ENCODE peak calls at places on chromosome 10, in five cellular contexts. S is heart right ventricle, C is neural progenitor cell, H is astrocyte of the spinal cord, M is transverse colon. I is an unnamed sample.

GRCh38 chr10:4981722-4982471 is 18.7 kb downstream of the AKR1C1 start:
- DNase-seq in S (no peak), C (peak), H (peak), M (peak), I (peak)

GRCh38 chr10:63247771-63248170 is 114.6 kb downstream of the NRBF2 start:
- DNase-seq in S (no peak), C (no peak), H (peak), M (no peak), I (no peak)

GRCh38 chr10:91525939-91526712 is 106.7 kb downstream of the PPP1R3C start:
- DNase-seq in S (no peak), C (no peak), H (no peak), M (no peak), I (no peak)

GRCh38 chr10:99914236-99914635 is 95.5 kb downstream of the DNMBP start:
- DNase-seq in S (no peak), C (peak), H (no peak), M (no peak), I (no peak)

GRCh38 chr10:107546986-107547385 is 382.5 kb upstream of the SORCS1 start:
- DNase-seq in S (no peak), C (no peak), H (no peak), M (no peak), I (no peak)

GRCh38 chr10:35545878-35546631 is 59.1 kb upstream of the GJD4 start:
- DNase-seq in S (no peak), C (no peak), H (peak), M (no peak), I (peak)

GRCh38 chr10:93752761-93753160 is 5.0 kb upstream of the LGI1 start:
- DNase-seq in S (no peak), C (peak), H (peak), M (no peak), I (peak)

GRCh38 chr10:75181073-75181472 is 29.5 kb upstream of the VDAC2 start:
- DNase-seq in S (no peak), C (no peak), H (no peak), M (no peak), I (no peak)

GRCh38 chr10:26860026-26860541 is 674 bp downstream of the ABI1 start:
- DNase-seq in S (peak), C (peak), H (peak), M (peak), I (peak)

GRCh38 chr10:98030093-98030821 is at the start of gene CRTAC1:
- DNase-seq in S (peak), C (peak), H (peak), M (peak), I (no peak)

GRCh38 chr10:98029149-98030092 is 1.0 kb downstream of the CRTAC1 start:
- DNase-seq in S (no peak), C (peak), H (no peak), M (no peak), I (no peak)

GRCh38 chr10:98030991-98031431 is 590 bp upstream of the CRTAC1 start:
- DNase-seq in S (no peak), C (peak), H (no peak), M (no peak), I (no peak)

GRCh38 chr10:98031440-98031839 is 1.0 kb upstream of the CRTAC1 start:
- DNase-seq in S (no peak), C (no peak), H (no peak), M (no peak), I (no peak)

DNA sequence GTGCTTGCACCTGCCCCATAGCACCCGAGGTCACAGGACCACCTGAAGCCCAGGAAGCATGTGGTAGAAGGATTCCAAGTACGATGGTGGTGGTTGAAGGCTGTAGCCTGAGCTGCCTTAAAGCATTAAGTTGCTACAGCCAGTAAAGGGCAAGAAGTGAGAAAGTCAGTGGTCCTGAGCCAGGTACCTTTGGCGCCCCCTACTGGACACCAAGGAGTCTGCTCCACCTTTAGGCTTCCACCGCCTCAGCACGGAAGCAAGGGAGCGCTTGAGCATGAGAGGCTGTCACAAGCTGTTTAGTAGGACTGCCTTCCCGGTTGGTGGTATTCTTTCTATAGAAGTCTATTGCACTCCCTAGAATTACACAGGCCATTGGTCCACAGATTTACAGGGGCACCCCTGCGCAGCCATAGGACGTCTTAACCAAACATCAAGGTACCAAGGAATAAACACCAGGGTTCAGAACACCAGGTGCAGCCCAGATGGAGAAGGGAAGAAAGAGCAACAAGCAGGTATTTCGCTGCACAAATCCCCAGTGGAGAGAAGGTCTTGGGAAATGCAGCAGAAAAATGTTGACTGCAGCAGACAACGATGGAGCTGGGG is 2.2 kb downstream of the CRTAC1 start:
- DNase-seq in S (peak), C (peak), H (peak), M (peak), I (peak)
- TF ChIP-seq CTCF in S (peak), C (peak), H (peak), M (peak), I (peak)

GRCh38 chr10:110268442-110268841 is 36.3 kb downstream of the SMNDC1 start:
- DNase-seq in S (peak), C (no peak), H (no peak), M (no peak), I (peak)

GRCh38 chr10:110268931-110269640 is 35.6 kb downstream of the SMNDC1 start:
- DNase-seq in S (no peak), C (no peak), H (peak), M (no peak), I (no peak)

GRCh38 chr10:110267246-110267645 is 37.5 kb downstream of the SMNDC1 start:
- DNase-seq in S (no peak), C (no peak), H (no peak), M (no peak), I (no peak)

GRCh38 chr10:110273474-110273873 is 31.2 kb downstream of the SMNDC1 start:
- DNase-seq in S (peak), C (no peak), H (peak), M (peak), I (peak)

GRCh38 chr10:110269641-110270318 is 34.9 kb downstream of the SMNDC1 start:
- DNase-seq in S (no peak), C (no peak), H (peak), M (peak), I (peak)
- H3K4me3 ChIP-seq in S (peak), C (no peak), H (no peak), M (no peak), I (no peak)

GRCh38 chr10:17616403-17617030 is 657 bp downstream of the HACD1 start:
- DNase-seq in S (peak), C (peak), H (peak), M (peak), I (peak)

GRCh38 chr10:17622061-17622460 is 4.9 kb upstream of the HACD1 start:
- DNase-seq in S (no peak), C (no peak), H (no peak), M (no peak), I (peak)

DNA sequence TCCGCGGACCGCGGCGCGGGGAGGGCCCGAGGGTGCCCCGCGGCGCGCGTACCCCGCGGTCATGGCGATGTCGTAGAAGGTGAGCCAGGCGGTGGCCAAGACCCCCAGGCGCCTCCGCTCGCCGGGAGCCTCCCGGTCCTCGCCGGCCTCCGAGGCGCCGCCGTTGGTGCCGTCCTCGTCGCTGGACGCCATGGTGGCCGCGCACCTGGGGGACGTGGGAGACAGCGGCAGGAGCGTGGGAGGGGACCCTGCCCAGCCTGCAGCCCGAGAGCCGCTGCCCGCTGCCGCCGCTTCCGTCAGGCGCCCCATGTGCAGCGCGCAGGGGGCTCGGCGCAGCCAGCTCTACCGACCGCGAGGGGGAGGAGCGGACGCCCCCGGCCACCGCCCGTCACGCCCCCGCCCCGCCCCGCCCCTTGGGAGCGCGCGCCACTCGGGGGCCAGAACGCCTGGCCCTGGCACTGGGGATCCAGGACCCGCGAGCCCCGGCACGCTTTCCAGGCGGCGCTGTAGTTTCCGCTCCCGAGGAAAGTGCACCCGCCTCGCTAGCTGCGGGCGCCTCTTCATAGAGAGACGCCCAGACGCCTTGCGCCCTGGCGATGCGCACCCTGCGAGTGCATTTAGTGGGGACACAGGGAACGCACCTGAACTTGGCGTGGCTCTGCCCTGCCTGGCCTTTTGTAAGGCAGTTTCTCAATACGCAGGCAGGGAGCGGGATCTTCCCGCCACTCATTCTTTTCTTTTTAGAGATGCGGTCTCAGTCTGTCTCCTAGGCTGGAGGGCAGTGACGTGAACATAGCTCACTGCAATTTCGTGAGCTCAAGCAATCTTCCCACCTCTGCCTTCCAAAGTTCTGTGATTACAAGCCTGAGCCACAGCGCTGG is at the start of gene HACD1:
- DNase-seq in S (peak), C (peak), H (peak), M (peak), I (peak)
- TF ChIP-seq CTCF in S (peak), C (peak), H (peak), M (no peak), I (no peak)

GRCh38 chr10:14612873-14613569 is 161.7 kb downstream of the FAM107B start:
- DNase-seq in S (no peak), C (no peak), H (no peak), M (no peak), I (no peak)

GRCh38 chr10:14608381-14609001 is 166.2 kb downstream of the FAM107B start:
- DNase-seq in S (no peak), C (no peak), H (no peak), M (no peak), I (no peak)

GRCh38 chr10:14613570-14613918 is 161.2 kb downstream of the FAM107B start:
- DNase-seq in S (no peak), C (no peak), H (no peak), M (no peak), I (no peak)

GRCh38 chr10:14609178-14609577 is 165.5 kb downstream of the FAM107B start:
- DNase-seq in S (no peak), C (no peak), H (no peak), M (no peak), I (no peak)

GRCh38 chr10:14611971-14612693 is 162.6 kb downstream of the FAM107B start:
- DNase-seq in S (no peak), C (no peak), H (no peak), M (no peak), I (no peak)
- H3K4me3 ChIP-seq in S (no peak), C (no peak), H (no peak), M (no peak), I (no peak)

I was measured in fibroblast of the aortic adventitia.